ENCODE peak calls at places on chromosomes 4 and X, in six cellular contexts. S is epithelial cell of esophagus, B is retinal pigment epithelial cell, L is cardiac muscle cell, C is cardiac fibroblast, J is HCT116. M is an unnamed sample.

GRCh38 chrX:55488559-55489314 is 911 bp downstream of the USP51 start:
- DNase-seq in L (peak), B (no peak), J (no peak), C (peak), S (peak), M (peak)

GRCh38 chr4:13546374-13546854 is 2.1 kb upstream of the NKX3-2 start:
- DNase-seq in B (no peak), S (no peak), J (no peak), C (no peak), L (no peak), M (no peak)

GRCh38 chr4:26217961-26218676 is 102.7 kb upstream of the RBPJ start:
- DNase-seq in J (no peak), S (no peak), B (no peak), L (no peak), C (no peak), M (peak)

GRCh38 chrX:72349190-72349589 is 43.5 kb upstream of the CITED1 start:
- DNase-seq in C (no peak), J (no peak), L (no peak), B (no peak), S (no peak), M (no peak)

GRCh38 chrX:134202561-134202960 is 34.4 kb upstream of the CCDC160 start:
- DNase-seq in J (no peak), B (no peak), L (peak), C (no peak), S (no peak), M (no peak)

GRCh38 chrX:8138252-8138651 is 32.8 kb downstream of the VCX2 start:
- DNase-seq in B (no peak), S (no peak), L (no peak), C (no peak), J (no peak), M (no peak)

GRCh38 chrX:38142598-38142997 is 78.1 kb downstream of the SRPX start:
- DNase-seq in C (peak), B (no peak), S (no peak), L (no peak), J (no peak), M (peak)

GRCh38 chrX:151488677-151489076 is 74.8 kb upstream of the PASD1 start:
- DNase-seq in C (no peak), B (no peak), L (peak), S (peak), J (peak), M (no peak)

GRCh38 chr4:140089216-140089615 is 64.8 kb downstream of the MAML3 start:
- DNase-seq in C (no peak), B (no peak), L (no peak), S (no peak), J (no peak), M (no peak)

GRCh38 chrX:37380256-37380655 is 31.1 kb downstream of the PRRG1 start:
- DNase-seq in S (peak), L (no peak), C (no peak), B (no peak), J (no peak), M (no peak)

GRCh38 chr4:130077275-130077674 is 981.3 kb downstream of the C4orf33 start:
- DNase-seq in B (no peak), J (no peak), S (peak), C (no peak), L (no peak), M (no peak)

GRCh38 chrX:41066391-41066790 is 18.9 kb upstream of the USP9X start:
- DNase-seq in C (no peak), S (peak), B (no peak), J (no peak), L (no peak), M (no peak)

GRCh38 chr4:179624768-179625181 is 2182.5 kb upstream of the AGA start:
- DNase-seq in B (peak), S (peak), C (peak), L (peak), J (no peak), M (peak)

DNA sequence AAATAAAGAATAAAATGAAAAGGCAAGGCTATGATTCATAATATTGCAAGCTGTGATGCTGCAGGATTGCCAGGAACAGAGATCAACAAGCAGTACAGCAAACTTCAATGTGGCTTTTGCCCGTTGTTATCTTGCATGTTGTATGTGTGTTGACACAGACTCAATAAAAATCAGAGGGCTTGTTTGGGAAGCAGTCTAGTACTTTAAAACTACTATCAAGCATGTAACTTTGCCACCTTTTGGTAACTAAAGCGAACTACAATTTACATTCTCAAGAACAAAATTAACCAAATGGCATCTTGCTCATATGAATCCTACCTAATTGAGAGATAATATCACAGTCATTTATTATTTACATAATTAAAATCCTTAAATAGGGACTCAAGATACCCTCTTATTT is 79.8 kb upstream of the GPM6A start:
- DNase-seq in C (peak), B (no peak), L (peak), S (peak), J (peak), M (peak)
- TF ChIP-seq CTCF in C (peak), B (peak), L (peak), S (no peak), J (peak), M (peak)

DNA sequence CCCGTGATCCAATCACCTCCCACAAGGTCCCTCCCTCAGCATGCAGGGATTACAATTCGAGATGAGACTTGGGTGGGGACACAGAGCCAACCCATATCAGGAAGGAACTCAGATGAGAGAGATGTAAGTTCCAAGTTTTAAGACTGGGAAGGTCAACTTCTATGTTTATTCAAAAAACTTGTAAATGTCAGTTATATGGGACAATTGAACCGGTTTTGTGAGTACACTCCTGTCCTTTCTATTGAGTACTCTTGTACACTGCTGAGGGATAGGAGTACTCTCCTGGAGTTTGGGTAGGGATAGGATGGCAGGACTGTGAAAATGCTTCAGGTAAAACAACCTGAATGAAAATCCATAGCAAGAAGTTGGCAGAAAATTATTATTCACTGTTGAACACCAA is 239.1 kb downstream of the ZNF674 start:
- DNase-seq in J (no peak), B (no peak), L (no peak), C (no peak), S (no peak), M (no peak)
- TF ChIP-seq CTCF in J (no peak), B (no peak), L (no peak), C (no peak), S (no peak), M (no peak)

GRCh38 chr4:891747-892146 is 40.4 kb downstream of the GAK start:
- DNase-seq in S (no peak), J (no peak), L (peak), B (no peak), C (peak), M (no peak)
- TF ChIP-seq CTCF in S (no peak), J (peak), L (peak), B (peak), C (peak), M (peak)

GRCh38 chr4:169010125-169011023 is at the start of gene CBR4:
- DNase-seq in B (peak), C (peak), S (peak), J (peak), L (peak), M (peak)

GRCh38 chr4:169008478-169008877 is 1.6 kb downstream of the CBR4 start:
- DNase-seq in B (no peak), J (no peak), C (no peak), S (no peak), L (no peak), M (no peak)

GRCh38 chr4:169013396-169013795 is 3.3 kb upstream of the CBR4 start:
- DNase-seq in S (no peak), B (no peak), L (no peak), C (no peak), J (no peak), M (no peak)

GRCh38 chr4:169012049-169012448 is 2.0 kb upstream of the CBR4 start:
- DNase-seq in C (no peak), L (no peak), B (no peak), J (no peak), S (no peak), M (no peak)

GRCh38 chr4:169009281-169010124 is 552 bp downstream of the CBR4 start:
- DNase-seq in J (peak), B (no peak), C (peak), S (peak), L (peak), M (peak)
- TF ChIP-seq CTCF in J (peak), B (peak), C (peak), S (no peak), L (peak), M (peak)

GRCh38 chr4:77031544-77031943 is 44.2 kb downstream of the CCNI start:
- DNase-seq in S (no peak), L (no peak), J (no peak), C (no peak), B (no peak), M (no peak)

GRCh38 chr4:77035153-77035552 is 40.6 kb downstream of the CCNI start:
- DNase-seq in C (no peak), B (no peak), L (no peak), S (no peak), J (no peak), M (no peak)

GRCh38 chr4:77037736-77038135 is 38.1 kb downstream of the CCNI start:
- DNase-seq in S (no peak), L (no peak), B (no peak), C (no peak), J (no peak), M (no peak)

GRCh38 chr4:77040265-77040664 is 35.5 kb downstream of the CCNI start:
- DNase-seq in C (no peak), S (peak), L (no peak), B (no peak), J (no peak), M (peak)

DNA sequence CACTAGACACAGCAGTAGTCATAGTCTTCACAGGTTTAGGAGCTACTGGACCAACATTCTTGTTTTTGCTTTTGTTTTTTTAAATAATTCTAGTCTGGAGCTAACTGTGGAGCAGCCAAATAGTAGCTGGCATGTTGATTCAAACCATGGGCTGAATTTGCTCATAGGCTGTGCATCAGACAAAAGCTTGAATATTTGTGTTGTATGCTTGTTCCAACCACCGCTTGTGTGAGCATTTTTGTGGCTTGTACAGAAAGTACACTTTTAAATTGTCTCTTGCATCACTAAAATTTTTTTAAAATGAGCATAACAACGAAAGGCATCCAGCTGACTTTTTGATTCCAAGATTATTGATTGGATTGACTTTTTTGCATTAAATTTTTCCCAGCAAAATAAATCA is 39.6 kb downstream of the CCNI start:
- DNase-seq in S (peak), B (no peak), C (peak), L (no peak), J (no peak), M (peak)
- TF ChIP-seq CTCF in S (no peak), B (no peak), C (no peak), L (no peak), J (no peak), M (no peak)

DNA sequence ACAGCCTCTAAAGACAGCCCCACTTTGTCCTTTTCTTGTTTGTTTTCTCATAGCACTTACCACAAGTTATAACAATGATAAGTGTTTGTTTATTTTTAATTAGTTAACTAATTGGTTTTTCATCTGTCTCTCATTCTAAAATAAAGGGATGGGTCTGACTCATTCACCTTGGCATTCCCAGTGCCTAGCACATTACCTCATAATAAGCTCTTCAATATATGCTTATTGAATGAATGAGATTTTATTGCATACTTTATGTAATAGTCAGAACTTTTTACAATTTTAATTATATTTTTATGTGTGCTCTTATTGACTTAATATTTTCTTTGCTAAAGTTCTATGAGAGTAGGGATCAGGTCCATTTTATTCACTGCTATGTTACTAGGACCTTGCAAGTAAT is 22.8 kb upstream of the PRKG2 start:
- DNase-seq in C (no peak), S (peak), J (no peak), L (no peak), B (no peak), M (no peak)
- TF ChIP-seq CTCF in C (no peak), S (no peak), J (no peak), L (no peak), B (no peak), M (no peak)

DNA sequence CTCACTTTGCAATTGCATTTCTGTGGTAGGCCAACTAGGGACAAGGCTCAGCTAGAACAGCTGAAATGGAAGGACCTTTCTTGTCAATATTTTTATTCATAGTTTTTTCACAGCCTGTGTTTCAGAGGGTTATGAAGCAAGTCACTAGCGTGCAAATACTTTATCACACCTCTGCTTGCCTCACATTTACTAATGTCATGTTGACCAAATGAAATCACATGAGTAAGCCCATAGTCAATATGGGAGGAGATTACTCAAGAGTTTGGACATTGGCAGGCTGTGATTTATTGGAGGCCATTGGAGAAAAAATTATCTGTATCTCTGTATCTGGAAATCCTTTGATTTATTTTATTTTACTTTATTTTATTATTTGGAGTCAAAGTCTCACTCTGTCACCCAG is 628.3 kb upstream of the EPHA5 start:
- DNase-seq in L (no peak), S (peak), B (no peak), C (no peak), J (no peak), M (no peak)
- TF ChIP-seq CTCF in L (no peak), S (no peak), B (no peak), C (no peak), J (no peak), M (no peak)

DNA sequence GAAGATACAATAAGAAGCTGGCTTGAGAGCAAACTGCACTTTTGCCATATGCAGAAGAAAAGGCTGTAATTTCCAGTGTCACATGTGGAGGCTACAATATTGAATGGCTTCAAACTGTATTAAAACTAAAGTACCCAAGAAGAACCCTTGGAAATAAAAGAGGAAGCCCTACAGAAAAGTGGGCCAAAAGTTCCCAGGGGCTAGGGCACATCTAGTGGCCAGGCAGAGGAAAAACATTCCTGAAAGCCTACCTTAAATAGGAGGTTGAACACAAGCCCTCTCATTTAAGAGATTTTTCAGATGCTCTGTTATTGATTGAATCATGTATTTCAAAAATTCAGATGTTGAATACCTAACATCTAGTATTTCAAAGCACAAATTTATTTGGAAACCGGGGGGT is 40.6 kb upstream of the PRDX4 start:
- DNase-seq in S (no peak), L (no peak), C (no peak), B (no peak), J (no peak), M (no peak)
- TF ChIP-seq CTCF in S (peak), L (no peak), C (peak), B (peak), J (no peak), M (no peak)

GRCh38 chr4:145097821-145098674 is at the start of the genes ABCE1 and ANAPC10:
- DNase-seq in J (peak), L (peak), B (peak), C (peak), S (peak), M (peak)
- TF ChIP-seq CTCF in J (peak), L (peak), B (no peak), C (peak), S (peak), M (peak)

GRCh38 chr4:21517460-21517859 is 431.1 kb downstream of the KCNIP4 start:
- DNase-seq in S (peak), J (no peak), L (no peak), C (no peak), B (no peak), M (no peak)

GRCh38 chr4:21514022-21514421 is 434.6 kb downstream of the KCNIP4 start:
- DNase-seq in C (no peak), S (no peak), B (no peak), L (no peak), J (no peak), M (no peak)

GRCh38 chr4:21507439-21507838 is 441.1 kb downstream of the KCNIP4 start:
- DNase-seq in J (no peak), C (peak), S (peak), L (no peak), B (no peak), M (no peak)

DNA sequence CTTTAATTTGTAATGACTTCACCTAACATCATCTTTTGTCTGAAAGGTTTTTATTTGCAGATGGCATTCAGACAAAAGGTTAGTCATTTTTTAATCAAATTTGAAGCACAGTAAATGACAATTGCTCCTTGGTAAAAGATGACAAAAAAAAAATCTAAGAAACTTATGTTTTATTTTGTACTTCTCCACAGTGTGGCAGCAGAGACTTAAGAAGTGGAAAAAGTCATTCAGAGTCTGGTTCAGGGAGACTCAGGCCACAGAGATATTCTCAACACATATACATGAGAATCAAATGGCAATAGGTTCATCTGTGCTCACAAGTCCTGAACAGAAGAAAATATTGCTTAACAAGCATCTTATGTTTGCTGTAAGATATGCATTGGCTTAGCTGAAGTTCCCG is 436.2 kb downstream of the KCNIP4 start:
- DNase-seq in C (peak), B (peak), L (peak), S (peak), J (peak), M (peak)
- TF ChIP-seq CTCF in C (peak), B (peak), L (peak), S (peak), J (peak), M (peak)